ENCODE peak calls at places on chromosomes 7 and 10, in six cellular contexts. X is HEK293T, G is NCI-H748 treated with DMSO at 0.1 percent for 48 hours, E is HT1080, B is foreskin keratinocyte, I is GM10248. U is an unnamed sample.

GRCh38 chr10:103595933-103596726 is 102.6 kb downstream of the NEURL1 start:
- DNase-seq in I (no peak), B (no peak), G (no peak), E (no peak), X (no peak), U (no peak)

GRCh38 chr10:70858759-70859158 is 29.6 kb downstream of the PCBD1 start:
- DNase-seq in E (no peak), B (no peak), G (no peak), I (no peak), X (no peak), U (no peak)

GRCh38 chr10:88428442-88428841 is 154.7 kb downstream of the RNLS start:
- DNase-seq in I (no peak), G (peak; percentile 27), E (no peak), B (no peak), X (no peak), U (no peak)

GRCh38 chr10:31808258-31809218 is 120.1 kb downstream of the ARHGAP12 start:
- DNase-seq in X (peak; percentile 8), E (peak; percentile 52), B (peak; percentile 6), G (peak; percentile 5), I (peak; percentile 36), U (peak; percentile 53)

GRCh38 chr10:451021-451471 is 238.4 kb downstream of the DIP2C start:
- DNase-seq in B (no peak), X (no peak), I (no peak), G (no peak), E (no peak), U (no peak)

GRCh38 chr10:7887417-7887816 is 69.1 kb downstream of the TAF3 start:
- DNase-seq in X (no peak), E (no peak), I (no peak), G (no peak), B (no peak), U (no peak)

GRCh38 chr7:4730276-4730675 is 45.1 kb upstream of the AP5Z1 start:
- DNase-seq in B (no peak), G (no peak), X (no peak), I (no peak), E (no peak), U (no peak)

GRCh38 chr10:70757856-70758255 is 27.3 kb downstream of the TBATA start:
- DNase-seq in E (no peak), X (no peak), G (no peak), B (no peak), I (no peak), U (no peak)

GRCh38 chr7:584122-584465 is 64.4 kb upstream of the PDGFA start:
- DNase-seq in E (no peak), B (peak; percentile 1), I (no peak), G (no peak), X (no peak), U (no peak)

GRCh38 chr10:329361-330099 is 194.3 kb downstream of the ZMYND11 start:
- DNase-seq in B (peak; percentile 63), I (no peak), X (peak; percentile 57), G (peak; percentile 70), E (peak; percentile 95), U (peak; percentile 92)

GRCh38 chr7:45873355-45873754 is 473 bp upstream of the CCDC201 start:
- DNase-seq in I (no peak), G (no peak), X (no peak), B (no peak), E (no peak), U (no peak)

GRCh38 chr10:8070440-8070839 is 16.0 kb downstream of the GATA3 start:
- DNase-seq in X (no peak), B (no peak), G (no peak), E (no peak), I (no peak), U (no peak)

GRCh38 chr10:49220031-49220430 is 31.8 kb upstream of the TMEM273 start:
- DNase-seq in G (no peak), E (no peak), I (no peak), B (no peak), X (no peak), U (no peak)

GRCh38 chr7:44236333-44236728 is 35.6 kb downstream of the YKT6 start:
- DNase-seq in X (no peak), B (no peak), G (no peak), E (no peak), I (no peak), U (no peak)

GRCh38 chr10:73894245-73894971 is 16.5 kb upstream of the PLAU start:
- DNase-seq in I (no peak), X (no peak), G (no peak), E (peak; percentile 97), B (no peak), U (no peak)

GRCh38 chr7:99975782-99976521 is at the start of gene AZGP1:
- DNase-seq in G (no peak), E (peak; percentile 32), B (no peak), X (no peak), I (no peak), U (no peak)

GRCh38 chr7:37901236-37901827 is 15.3 kb downstream of the SFRP4 start:
- DNase-seq in I (peak; percentile 30), G (no peak), B (no peak), E (peak; percentile 53), X (peak; percentile 42), U (no peak)

GRCh38 chr7:116876664-116877442 is 14.5 kb downstream of the CAPZA2 start:
- DNase-seq in I (no peak), E (no peak), B (no peak), G (no peak), X (no peak), U (no peak)

GRCh38 chr10:63466168-63466935 is 575 bp upstream of the JMJD1C start:
- DNase-seq in B (peak; percentile 43), X (peak; percentile 50), E (peak; percentile 57), G (peak; percentile 55), I (peak; percentile 47), U (no peak)

GRCh38 chr10:118584181-118584954 is 11.1 kb downstream of the PRLHR start:
- DNase-seq in E (peak; percentile 76), B (peak; percentile 52), I (no peak), G (no peak), X (no peak), U (no peak)

GRCh38 chr7:5477723-5478531 is 54.3 kb upstream of the TNRC18 start:
- DNase-seq in X (no peak), I (peak; percentile 72), B (no peak), E (no peak), G (no peak), U (no peak)

GRCh38 chr10:75967491-75967890 is 536.1 kb downstream of the LRMDA start:
- DNase-seq in G (no peak), I (no peak), X (peak; percentile 42), B (no peak), E (no peak), U (no peak)

GRCh38 chr10:25493122-25493893 is 318.5 kb downstream of the GPR158 start:
- DNase-seq in G (no peak), X (no peak), B (peak; percentile 93), I (no peak), E (peak; percentile 96), U (no peak)

GRCh38 chr7:5598769-5599371 is 175.2 kb upstream of the TNRC18 start:
- DNase-seq in E (no peak), B (no peak), X (no peak), I (peak; percentile 55), G (no peak), U (no peak)

GRCh38 chr10:43347997-43348396 is 23.4 kb upstream of the FXYD4 start:
- DNase-seq in I (no peak), E (no peak), B (peak; percentile 46), X (no peak), G (no peak), U (no peak)

GRCh38 chr7:8204674-8205377 is 57.1 kb downstream of the ICA1 start:
- DNase-seq in G (no peak), X (no peak), B (no peak), E (no peak), I (no peak), U (peak; percentile 21)

GRCh38 chr7:5595545-5596045 is 172.0 kb upstream of the TNRC18 start:
- DNase-seq in X (no peak), E (peak; percentile 76), I (peak; percentile 40), B (peak; percentile 72), G (no peak), U (no peak)

GRCh38 chr7:140673770-140674155 is 1.0 kb downstream of the ADCK2 start:
- DNase-seq in E (no peak), X (no peak), I (no peak), B (no peak), G (no peak), U (no peak)